ENCODE peak calls at places on chromosomes 11 and 22, in five cellular contexts. One of them, this sample, is unnamed.

GRCh38 chr11:848988-849824 is 6.6 kb downstream of the TSPAN4 start:
- DNase-seq in Peyer's patch: no peak
- DNase-seq in uterus: no peak
- DNase-seq in gastrocnemius medialis: no peak
- DNase-seq in lower lobe of right lung: no peak
- DNase-seq in this sample: no peak

GRCh38 chr11:122163420-122163819 is 47.4 kb upstream of the BLID start:
- DNase-seq in lower lobe of right lung: no peak
- DNase-seq in uterus: no peak
- DNase-seq in gastrocnemius medialis: no peak
- DNase-seq in Peyer's patch: no peak
- DNase-seq in this sample: no peak

GRCh38 chr11:2259897-2260451 is 10.4 kb downstream of the ASCL2 start:
- DNase-seq in uterus: no peak
- DNase-seq in gastrocnemius medialis: no peak
- DNase-seq in lower lobe of right lung: no peak
- DNase-seq in Peyer's patch: no peak
- DNase-seq in this sample: no peak

GRCh38 chr11:1157645-1158591 is at the start of gene MUC5AC:
- DNase-seq in lower lobe of right lung: no peak
- DNase-seq in Peyer's patch: no peak
- DNase-seq in gastrocnemius medialis: peak; percentile 8
- DNase-seq in uterus: no peak
- DNase-seq in this sample: no peak

GRCh38 chr11:7450836-7451235 is 34.5 kb upstream of the OLFML1 start:
- DNase-seq in lower lobe of right lung: no peak
- DNase-seq in uterus: no peak
- DNase-seq in gastrocnemius medialis: no peak
- DNase-seq in Peyer's patch: no peak
- DNase-seq in this sample: no peak

GRCh38 chr11:61776561-61777075 is 15.8 kb downstream of the TMEM258 start:
- DNase-seq in Peyer's patch: peak; percentile 81
- DNase-seq in uterus: no peak
- DNase-seq in gastrocnemius medialis: no peak
- DNase-seq in lower lobe of right lung: peak; percentile 69
- DNase-seq in this sample: peak; percentile 47

GRCh38 chr11:99534812-99535211 is 514.1 kb downstream of the CNTN5 start:
- DNase-seq in Peyer's patch: no peak
- DNase-seq in uterus: no peak
- DNase-seq in lower lobe of right lung: no peak
- DNase-seq in gastrocnemius medialis: no peak
- DNase-seq in this sample: no peak

GRCh38 chr11:116731097-116731761 is 41.6 kb downstream of the BUD13 start:
- DNase-seq in Peyer's patch: no peak
- DNase-seq in lower lobe of right lung: no peak
- DNase-seq in gastrocnemius medialis: peak; percentile 75
- DNase-seq in uterus: no peak
- DNase-seq in this sample: no peak

GRCh38 chr22:17562906-17563870 is at the start of gene SLC25A18:
- DNase-seq in gastrocnemius medialis: peak; percentile 91
- DNase-seq in Peyer's patch: no peak
- DNase-seq in lower lobe of right lung: no peak
- DNase-seq in uterus: peak; percentile 70
- DNase-seq in this sample: peak; percentile 78

GRCh38 chr11:45388472-45388871 is 102.3 kb upstream of the SYT13 start:
- DNase-seq in uterus: no peak
- DNase-seq in Peyer's patch: no peak
- DNase-seq in lower lobe of right lung: no peak
- DNase-seq in gastrocnemius medialis: no peak
- DNase-seq in this sample: no peak

GRCh38 chr11:120633630-120634374 is 122.3 kb downstream of the GRIK4 start:
- DNase-seq in lower lobe of right lung: no peak
- DNase-seq in uterus: no peak
- DNase-seq in Peyer's patch: no peak
- DNase-seq in gastrocnemius medialis: no peak
- DNase-seq in this sample: no peak

GRCh38 chr22:49281467-49282340 is 546.0 kb downstream of the BRD1 start:
- DNase-seq in uterus: no peak
- DNase-seq in Peyer's patch: no peak
- DNase-seq in lower lobe of right lung: no peak
- DNase-seq in gastrocnemius medialis: no peak
- DNase-seq in this sample: no peak

GRCh38 chr11:120512727-120513435 is 1.3 kb downstream of the GRIK4 start:
- DNase-seq in uterus: no peak
- DNase-seq in lower lobe of right lung: peak; percentile 38
- DNase-seq in Peyer's patch: no peak
- DNase-seq in gastrocnemius medialis: no peak
- DNase-seq in this sample: no peak

GRCh38 chr11:112225753-112226061 is 521 bp upstream of the PTS start:
- DNase-seq in Peyer's patch: no peak
- DNase-seq in uterus: peak; percentile 83
- DNase-seq in gastrocnemius medialis: peak; percentile 67
- DNase-seq in lower lobe of right lung: no peak
- DNase-seq in this sample: peak; percentile 82

GRCh38 chr11:61071880-61072279 is 30.4 kb upstream of the CD5 start:
- DNase-seq in gastrocnemius medialis: no peak
- DNase-seq in Peyer's patch: no peak
- DNase-seq in uterus: peak; percentile 26
- DNase-seq in lower lobe of right lung: no peak
- DNase-seq in this sample: no peak

GRCh38 chr22:45511847-45512261 is 9.2 kb downstream of the FBLN1 start:
- DNase-seq in Peyer's patch: no peak
- DNase-seq in lower lobe of right lung: no peak
- DNase-seq in gastrocnemius medialis: peak; percentile 84
- DNase-seq in uterus: peak; percentile 90
- DNase-seq in this sample: peak; percentile 90

GRCh38 chr22:18146389-18146753 is 3.6 kb upstream of the USP18 start:
- DNase-seq in lower lobe of right lung: no peak
- DNase-seq in gastrocnemius medialis: no peak
- DNase-seq in uterus: no peak
- DNase-seq in Peyer's patch: no peak
- DNase-seq in this sample: no peak

GRCh38 chr11:130641884-130642283 is 193.4 kb downstream of the ADAMTS15 start:
- DNase-seq in uterus: no peak
- DNase-seq in lower lobe of right lung: no peak
- DNase-seq in gastrocnemius medialis: no peak
- DNase-seq in Peyer's patch: no peak
- DNase-seq in this sample: no peak

GRCh38 chr11:63738720-63739360 is 29.7 kb downstream of the ZFTA start:
- DNase-seq in lower lobe of right lung: peak; percentile 69
- DNase-seq in uterus: peak; percentile 80
- DNase-seq in Peyer's patch: peak; percentile 66
- DNase-seq in gastrocnemius medialis: peak; percentile 61
- DNase-seq in this sample: peak; percentile 71

GRCh38 chr11:68840661-68841653 is 759 bp downstream of the CPT1A start:
- DNase-seq in gastrocnemius medialis: peak; percentile 61
- DNase-seq in Peyer's patch: peak; percentile 87
- DNase-seq in uterus: peak; percentile 60
- DNase-seq in lower lobe of right lung: peak; percentile 77
- DNase-seq in this sample: peak; percentile 71

GRCh38 chr11:76854709-76855108 is 6.0 kb upstream of the ACER3 start:
- DNase-seq in uterus: no peak
- DNase-seq in lower lobe of right lung: no peak
- DNase-seq in Peyer's patch: no peak
- DNase-seq in gastrocnemius medialis: no peak
- DNase-seq in this sample: no peak

GRCh38 chr22:41217553-41218157 is 12.5 kb downstream of the L3MBTL2 start:
- DNase-seq in Peyer's patch: no peak
- DNase-seq in uterus: peak; percentile 58
- DNase-seq in gastrocnemius medialis: peak; percentile 52
- DNase-seq in lower lobe of right lung: peak; percentile 85
- DNase-seq in this sample: peak; percentile 66

GRCh38 chr11:122097419-122098001 is 18.5 kb downstream of the BLID start:
- DNase-seq in lower lobe of right lung: no peak
- DNase-seq in uterus: no peak
- DNase-seq in gastrocnemius medialis: no peak
- DNase-seq in Peyer's patch: no peak
- DNase-seq in this sample: no peak

GRCh38 chr11:706439-706956 is 467 bp downstream of the EPS8L2 start:
- DNase-seq in uterus: no peak
- DNase-seq in lower lobe of right lung: peak; percentile 55
- DNase-seq in Peyer's patch: peak; percentile 73
- DNase-seq in gastrocnemius medialis: peak; percentile 59
- DNase-seq in this sample: no peak

GRCh38 chr11:9231848-9232177 is 33.3 kb downstream of the DENND5A start:
- DNase-seq in uterus: no peak
- DNase-seq in Peyer's patch: no peak
- DNase-seq in lower lobe of right lung: no peak
- DNase-seq in gastrocnemius medialis: no peak
- DNase-seq in this sample: no peak

GRCh38 chr11:94127632-94128031 is 1.0 kb upstream of the PANX1 start:
- DNase-seq in gastrocnemius medialis: no peak
- DNase-seq in uterus: no peak
- DNase-seq in lower lobe of right lung: no peak
- DNase-seq in Peyer's patch: no peak
- DNase-seq in this sample: no peak

GRCh38 chr11:130648601-130649000 is 200.2 kb downstream of the ADAMTS15 start:
- DNase-seq in uterus: peak; percentile 62
- DNase-seq in lower lobe of right lung: no peak
- DNase-seq in Peyer's patch: no peak
- DNase-seq in gastrocnemius medialis: peak; percentile 30
- DNase-seq in this sample: peak; percentile 55

GRCh38 chr11:84106560-84106959 is 820.4 kb upstream of the CCDC90B start:
- DNase-seq in Peyer's patch: no peak
- DNase-seq in gastrocnemius medialis: no peak
- DNase-seq in lower lobe of right lung: no peak
- DNase-seq in uterus: no peak
- DNase-seq in this sample: no peak

GRCh38 chr11:2097998-2098690 is 41.0 kb downstream of the IGF2 start:
- DNase-seq in gastrocnemius medialis: no peak
- DNase-seq in Peyer's patch: no peak
- DNase-seq in uterus: no peak
- DNase-seq in lower lobe of right lung: peak; percentile 24
- DNase-seq in this sample: no peak

GRCh38 chr11:68040121-68040956 is 1.5 kb downstream of the TCIRG1 start:
- DNase-seq in gastrocnemius medialis: peak; percentile 54
- DNase-seq in uterus: peak; percentile 75
- DNase-seq in Peyer's patch: peak; percentile 75
- DNase-seq in lower lobe of right lung: peak; percentile 84
- DNase-seq in this sample: peak; percentile 77

GRCh38 chr11:15158351-15159015 is 43.8 kb downstream of the INSC start:
- DNase-seq in gastrocnemius medialis: no peak
- DNase-seq in lower lobe of right lung: no peak
- DNase-seq in Peyer's patch: no peak
- DNase-seq in uterus: no peak
- DNase-seq in this sample: no peak

GRCh38 chr11:898540-899190 is 11.9 kb downstream of the CHID1 start:
- DNase-seq in uterus: no peak
- DNase-seq in Peyer's patch: no peak
- DNase-seq in lower lobe of right lung: no peak
- DNase-seq in gastrocnemius medialis: no peak
- DNase-seq in this sample: peak; percentile 48

DNA sequence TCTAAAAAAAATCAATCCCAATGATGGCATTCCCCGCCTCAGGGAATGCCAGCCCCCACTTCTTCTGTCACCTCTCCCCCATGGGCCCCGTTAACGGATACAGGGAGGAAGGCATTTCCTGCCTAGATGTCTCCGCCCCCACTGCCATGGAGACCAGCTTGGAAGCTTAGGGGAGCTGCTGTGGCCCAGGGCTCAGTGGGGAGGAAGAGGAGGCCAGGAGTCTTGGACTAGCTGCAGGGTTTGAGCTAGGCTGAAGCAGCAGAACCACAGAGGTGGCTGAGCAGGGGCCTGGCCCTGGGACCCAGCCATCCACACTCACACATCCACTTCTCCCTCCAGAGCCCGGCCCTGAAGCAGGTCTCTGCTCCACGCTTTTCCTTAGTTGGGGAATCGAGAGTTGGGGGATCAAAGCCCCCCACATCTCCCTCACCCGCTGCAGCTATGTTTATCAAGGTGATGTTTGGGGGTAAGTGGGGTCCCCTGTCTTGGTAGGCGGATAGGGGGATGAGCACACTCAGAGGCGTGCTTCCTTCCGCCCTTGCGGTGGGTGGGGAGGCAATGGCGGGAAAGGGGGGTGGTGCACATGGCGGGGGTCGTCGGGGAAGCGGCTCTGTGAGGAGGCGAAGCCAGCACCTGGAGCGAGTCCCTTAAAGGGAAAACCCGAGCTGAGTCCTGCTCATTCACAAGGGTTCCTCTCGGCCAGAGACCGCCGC is at the start of gene C22orf15:
- DNase-seq in gastrocnemius medialis: no peak
- DNase-seq in lower lobe of right lung: no peak
- DNase-seq in uterus: no peak
- DNase-seq in Peyer's patch: no peak
- DNase-seq in this sample: no peak
- H3K4me3 ChIP-seq in gastrocnemius medialis: no peak within 1 kb of the TSS
- H3K4me3 ChIP-seq in lower lobe of right lung: peak within 1 kb of the TSS; percentile 37
- H3K4me3 ChIP-seq in uterus: no peak within 1 kb of the TSS
- H3K4me3 ChIP-seq in Peyer's patch: no peak within 1 kb of the TSS
- H3K4me3 ChIP-seq in this sample: no peak within 1 kb of the TSS

GRCh38 chr11:102317099-102317767 is at the start of gene BIRC3:
- DNase-seq in Peyer's patch: peak; percentile 90
- DNase-seq in lower lobe of right lung: peak; percentile 89
- DNase-seq in uterus: peak; percentile 83
- DNase-seq in gastrocnemius medialis: peak; percentile 90
- DNase-seq in this sample: peak; percentile 72
- TF ChIP-seq CTCF in Peyer's patch: peak; percentile 14
- TF ChIP-seq CTCF in lower lobe of right lung: peak; percentile 49
- TF ChIP-seq CTCF in uterus: peak; percentile 62
- TF ChIP-seq CTCF in gastrocnemius medialis: peak; percentile 29
- TF ChIP-seq CTCF in this sample: peak; percentile 17

GRCh38 chr11:106088896-106089295 is 11.4 kb downstream of the AASDHPPT start:
- DNase-seq in uterus: no peak
- DNase-seq in Peyer's patch: no peak
- DNase-seq in lower lobe of right lung: no peak
- DNase-seq in gastrocnemius medialis: no peak
- DNase-seq in this sample: no peak
- H3K4me1 ChIP-seq in uterus: no peaks in the 10 kb centered on the region
- H3K4me1 ChIP-seq in Peyer's patch: no peaks in the 10 kb centered on the region
- H3K4me1 ChIP-seq in lower lobe of right lung: peaks cover 33% of the 10 kb centered on the region
- H3K4me1 ChIP-seq in gastrocnemius medialis: peaks cover 36% of the 10 kb centered on the region
- H3K4me1 ChIP-seq in this sample: peaks cover 33% of the 10 kb centered on the region

GRCh38 chr11:32088117-32088941 is 2.5 kb upstream of the RCN1 start:
- DNase-seq in lower lobe of right lung: no peak
- DNase-seq in gastrocnemius medialis: no peak
- DNase-seq in uterus: peak; percentile 39
- DNase-seq in Peyer's patch: no peak
- DNase-seq in this sample: no peak
- H3K4me3 ChIP-seq in lower lobe of right lung: no peak overlapping the region
- H3K4me3 ChIP-seq in gastrocnemius medialis: no peak overlapping the region
- H3K4me3 ChIP-seq in uterus: no peak overlapping the region
- H3K4me3 ChIP-seq in Peyer's patch: no peak overlapping the region
- H3K4me3 ChIP-seq in this sample: no peak overlapping the region

GRCh38 chr11:119389611-119390254 is 8.2 kb upstream of the USP2 start:
- DNase-seq in gastrocnemius medialis: no peak
- DNase-seq in Peyer's patch: no peak
- DNase-seq in lower lobe of right lung: no peak
- DNase-seq in uterus: no peak
- DNase-seq in this sample: no peak
- TF ChIP-seq CTCF in gastrocnemius medialis: no peak
- TF ChIP-seq CTCF in Peyer's patch: no peak
- TF ChIP-seq CTCF in lower lobe of right lung: peak; percentile 13
- TF ChIP-seq CTCF in uterus: no peak
- TF ChIP-seq CTCF in this sample: peak; percentile 10

This sample was measured in psoas muscle.